ENCODE peak calls at places on chromosome 5, in nine cellular contexts. F is Right ventricle myocardium superior; C is CD4-positive, alpha-beta T cell; U is right cardiac atrium; P is BE2C; J is iPS DF 6.9; T is Peyer's patch; M is neural progenitor cell; I is ACHN. Z is an unnamed sample.

GRCh38 chr5:133106761-133107572 is 55.2 kb downstream of the HSPA4 start:
- DNase-seq in F (no peak), C (no peak), U (no peak), P (no peak), J (no peak), T (no peak), M (no peak), I (no peak), Z (no peak)

GRCh38 chr5:127425868-127426267 is 91.6 kb upstream of the PRRC1 start:
- DNase-seq in F (no peak), C (no peak), U (no peak), P (no peak), J (no peak), T (no peak), M (no peak), I (no peak), Z (no peak)

GRCh38 chr5:132425009-132425937 is 55.8 kb downstream of the SLC22A5 start:
- DNase-seq in F (no peak), C (peak; percentile 58), U (no peak), P (no peak), J (no peak), T (no peak), M (no peak), I (no peak), Z (peak; percentile 71)

GRCh38 chr5:178788381-178789085 is 58.1 kb upstream of the ZNF354A start:
- DNase-seq in F (no peak), C (no peak), U (no peak), P (no peak), J (no peak), T (no peak), M (no peak), I (no peak), Z (no peak)

GRCh38 chr5:110514030-110514429 is 212.4 kb downstream of the TMEM232 start:
- DNase-seq in F (no peak), C (no peak), U (no peak), P (no peak), J (no peak), T (no peak), M (no peak), I (no peak), Z (no peak)

GRCh38 chr5:179912386-179912785 is 4.7 kb upstream of the TBC1D9B start:
- DNase-seq in F (no peak), C (no peak), U (no peak), P (no peak), J (no peak), T (no peak), M (no peak), I (no peak), Z (no peak)

GRCh38 chr5:153565822-153566221 is 75.4 kb downstream of the GRIA1 start:
- DNase-seq in F (no peak), C (no peak), U (no peak), P (no peak), J (no peak), T (no peak), M (no peak), I (no peak), Z (no peak)

GRCh38 chr5:14513266-14513665 is 68.3 kb upstream of the OTULINL start:
- DNase-seq in F (no peak), C (no peak), U (no peak), P (no peak), J (no peak), T (no peak), M (peak; percentile 36), I (no peak), Z (no peak)

GRCh38 chr5:138565100-138565821 is 9.9 kb downstream of the HSPA9 start:
- DNase-seq in F (no peak), C (no peak), U (no peak), P (no peak), J (no peak), T (no peak), M (no peak), I (no peak), Z (no peak)

GRCh38 chr5:92822183-92822582 is 758.8 kb downstream of the NR2F1-AS1 start:
- DNase-seq in F (no peak), C (no peak), U (no peak), P (no peak), J (no peak), T (no peak), M (no peak), I (no peak), Z (no peak)

GRCh38 chr5:5523066-5523505 is 100.6 kb downstream of the ICE1 start:
- DNase-seq in F (no peak), C (no peak), U (no peak), P (no peak), J (no peak), T (no peak), M (no peak), I (peak; percentile 40), Z (no peak)

GRCh38 chr5:157457391-157457790 is 2.6 kb upstream of the NIPAL4 start:
- DNase-seq in F (no peak), C (no peak), U (no peak), P (no peak), J (no peak), T (no peak), M (no peak), I (no peak), Z (no peak)

GRCh38 chr5:176814313-176814685 is 3.9 kb downstream of the UNC5A start:
- DNase-seq in F (no peak), C (no peak), U (no peak), P (no peak), J (no peak), T (no peak), M (no peak), I (no peak), Z (no peak)

GRCh38 chr5:134738963-134739661 is 764 bp downstream of the CAMLG start:
- DNase-seq in F (no peak), C (peak; percentile 7), U (peak; percentile 55), P (peak; percentile 21), J (no peak), T (peak; percentile 53), M (peak; percentile 48), I (peak; percentile 50), Z (peak; percentile 29)

GRCh38 chr5:122915717-122916399 is 70.4 kb downstream of the SNX24 start:
- DNase-seq in F (no peak), C (no peak), U (no peak), P (no peak), J (no peak), T (no peak), M (no peak), I (no peak), Z (no peak)

GRCh38 chr5:132753135-132753987 is 6.1 kb downstream of the CCNI2 start:
- DNase-seq in F (peak; percentile 36), C (no peak), U (peak; percentile 41), P (no peak), J (no peak), T (no peak), M (peak; percentile 79), I (peak; percentile 30), Z (no peak)

GRCh38 chr5:119315516-119315949 is 40.3 kb upstream of the TNFAIP8 start:
- DNase-seq in F (no peak), C (peak; percentile 42), U (no peak), P (no peak), J (no peak), T (no peak), M (no peak), I (peak; percentile 28), Z (peak; percentile 53)

GRCh38 chr5:148729182-148729581 is 74.9 kb upstream of the HTR4 start:
- DNase-seq in F (no peak), C (no peak), U (no peak), P (no peak), J (no peak), T (no peak), M (peak; percentile 26), I (peak; percentile 8), Z (no peak)

GRCh38 chr5:32928761-32929160 is 217.6 kb downstream of the NPR3 start:
- DNase-seq in F (no peak), C (no peak), U (no peak), P (no peak), J (no peak), T (no peak), M (no peak), I (no peak), Z (no peak)

GRCh38 chr5:172798422-172799215 is 27.6 kb upstream of the DUSP1 start:
- DNase-seq in F (no peak), C (no peak), U (no peak), P (no peak), J (no peak), T (no peak), M (no peak), I (no peak), Z (no peak)

GRCh38 chr5:991472-992267 is 16.9 kb upstream of the NKD2 start:
- DNase-seq in F (peak; percentile 41), C (no peak), U (peak; percentile 62), P (no peak), J (no peak), T (peak; percentile 45), M (no peak), I (no peak), Z (no peak)

GRCh38 chr5:150588495-150588890 is 52.0 kb upstream of the SYNPO start:
- DNase-seq in F (no peak), C (no peak), U (no peak), P (no peak), J (no peak), T (peak; percentile 71), M (no peak), I (no peak), Z (no peak)

GRCh38 chr5:142360051-142360498 is 35.3 kb upstream of the SPRY4 start:
- DNase-seq in F (no peak), C (no peak), U (no peak), P (no peak), J (no peak), T (no peak), M (no peak), I (no peak), Z (no peak)

GRCh38 chr5:148911386-148911785 is 85.0 kb downstream of the ADRB2 start:
- DNase-seq in F (no peak), C (no peak), U (no peak), P (no peak), J (no peak), T (no peak), M (no peak), I (no peak), Z (no peak)

Z was measured in CD8-positive, alpha-beta T cell.